ENCODE peak calls at places on chromosome 1, in eight cellular contexts. S, V, A, G, E, M, N and P are unnamed samples.

GRCh38 chr1:203158967-203159665 is 16.5 kb downstream of the MYBPH start:
- DNase-seq in S (no peak), M (no peak), V (no peak), A (no peak), N (no peak), G (no peak), E (no peak), P (no peak)

GRCh38 chr1:22618056-22618455 is 18.4 kb upstream of the C1QA start:
- DNase-seq in N (no peak), A (no peak), M (no peak), E (no peak), S (no peak), V (no peak), G (no peak), P (no peak)

GRCh38 chr1:203765029-203765837 is at the start of gene LAX1:
- DNase-seq in A (no peak), G (no peak), E (no peak), N (no peak), V (no peak), S (no peak), M (no peak), P (no peak)

GRCh38 chr1:56584910-56585528 is 5.7 kb upstream of the PLPP3 start:
- DNase-seq in V (peak), S (no peak), N (no peak), E (no peak), A (no peak), M (no peak), G (peak), P (no peak)

GRCh38 chr1:113881661-113882060 is 5.7 kb downstream of the BCL2L15 start:
- DNase-seq in V (no peak), S (no peak), N (no peak), G (no peak), A (no peak), E (no peak), M (no peak), P (no peak)

GRCh38 chr1:154999651-155000474 is 2.7 kb upstream of the ZBTB7B start:
- DNase-seq in V (no peak), N (no peak), M (no peak), G (no peak), E (no peak), S (peak), A (no peak), P (no peak)

GRCh38 chr1:156146006-156146748 is 7.2 kb upstream of the SEMA4A start:
- DNase-seq in N (no peak), M (no peak), E (peak), S (peak), V (peak), G (peak), A (peak), P (peak)

GRCh38 chr1:218171302-218171893 is 113.7 kb upstream of the RRP15 start:
- DNase-seq in N (no peak), G (no peak), M (no peak), S (no peak), V (peak), A (no peak), E (no peak), P (no peak)

GRCh38 chr1:46467183-46467504 is 22.5 kb upstream of the DMBX1 start:
- DNase-seq in S (no peak), V (no peak), M (no peak), G (no peak), N (no peak), E (no peak), A (no peak), P (no peak)

GRCh38 chr1:147840909-147841308 is 61.7 kb upstream of the GJA8 start:
- DNase-seq in V (peak), S (no peak), N (no peak), A (no peak), G (peak), E (no peak), M (no peak), P (no peak)

GRCh38 chr1:17866451-17867029 is 111.4 kb downstream of the ACTL8 start:
- DNase-seq in S (no peak), N (no peak), E (no peak), G (peak), M (no peak), A (no peak), V (peak), P (peak)

GRCh38 chr1:76095800-76096199 is 21.3 kb downstream of the ST6GALNAC3 start:
- DNase-seq in V (no peak), G (no peak), E (no peak), N (no peak), S (no peak), A (no peak), M (no peak), P (no peak)

GRCh38 chr1:106268070-106268469 is 788.4 kb upstream of the PRMT6 start:
- DNase-seq in N (no peak), G (peak), M (no peak), A (no peak), S (no peak), V (no peak), E (no peak), P (no peak)

GRCh38 chr1:205582471-205583291 is 49.1 kb downstream of the ELK4 start:
- DNase-seq in E (no peak), A (peak), V (no peak), N (no peak), M (no peak), G (peak), S (no peak), P (no peak)

GRCh38 chr1:46517010-46517600 is 27.5 kb downstream of the DMBX1 start:
- DNase-seq in A (no peak), E (no peak), G (no peak), S (peak), M (no peak), V (no peak), N (peak), P (no peak)

GRCh38 chr1:183952101-183952500 is 85.4 kb downstream of the COLGALT2 start:
- DNase-seq in S (no peak), G (no peak), M (no peak), E (no peak), A (no peak), N (no peak), V (peak), P (no peak)

DNA sequence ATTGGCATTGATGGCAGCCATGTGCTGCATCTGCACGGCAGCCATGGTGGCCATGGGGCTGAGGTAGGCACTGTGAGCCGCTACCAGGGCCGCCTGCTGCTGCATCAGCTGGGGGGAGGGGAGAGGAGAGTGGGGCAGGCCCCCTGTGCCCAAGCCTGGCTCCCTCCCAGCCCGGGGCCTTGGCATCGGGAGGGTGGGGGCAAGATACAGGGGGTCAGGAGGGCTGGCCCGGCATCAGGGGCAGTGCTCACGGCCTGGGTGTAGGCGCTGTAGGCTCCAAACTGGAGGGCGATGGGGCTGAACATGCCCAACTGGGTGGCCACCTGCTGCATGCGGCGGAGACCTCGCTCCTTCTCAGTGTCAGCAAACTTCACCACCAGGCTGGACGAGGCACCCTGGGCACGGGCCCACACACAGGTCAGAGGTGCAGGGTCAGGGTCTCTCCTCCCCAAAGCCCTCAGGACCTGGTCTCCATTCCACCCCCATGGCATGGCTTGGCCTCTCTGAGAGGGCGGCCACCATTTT is 9.0 kb downstream of the CELF3 start:
- DNase-seq in M (no peak), A (no peak), G (no peak), N (no peak), S (no peak), V (no peak), E (no peak), P (no peak)
- TF ChIP-seq POLR2A in M (no peak), A (no peak), G (no peak), N (no peak), S (no peak), V (no peak), E (no peak), P (no peak)

GRCh38 chr1:182141040-182141439 is 79.5 kb upstream of the ZNF648 start:
- DNase-seq in S (peak), A (no peak), G (no peak), E (no peak), N (no peak), M (no peak), V (no peak), P (no peak)
- TF ChIP-seq POLR2A in S (no peak), A (no peak), G (no peak), E (no peak), N (no peak), M (no peak), V (no peak), P (no peak)

DNA sequence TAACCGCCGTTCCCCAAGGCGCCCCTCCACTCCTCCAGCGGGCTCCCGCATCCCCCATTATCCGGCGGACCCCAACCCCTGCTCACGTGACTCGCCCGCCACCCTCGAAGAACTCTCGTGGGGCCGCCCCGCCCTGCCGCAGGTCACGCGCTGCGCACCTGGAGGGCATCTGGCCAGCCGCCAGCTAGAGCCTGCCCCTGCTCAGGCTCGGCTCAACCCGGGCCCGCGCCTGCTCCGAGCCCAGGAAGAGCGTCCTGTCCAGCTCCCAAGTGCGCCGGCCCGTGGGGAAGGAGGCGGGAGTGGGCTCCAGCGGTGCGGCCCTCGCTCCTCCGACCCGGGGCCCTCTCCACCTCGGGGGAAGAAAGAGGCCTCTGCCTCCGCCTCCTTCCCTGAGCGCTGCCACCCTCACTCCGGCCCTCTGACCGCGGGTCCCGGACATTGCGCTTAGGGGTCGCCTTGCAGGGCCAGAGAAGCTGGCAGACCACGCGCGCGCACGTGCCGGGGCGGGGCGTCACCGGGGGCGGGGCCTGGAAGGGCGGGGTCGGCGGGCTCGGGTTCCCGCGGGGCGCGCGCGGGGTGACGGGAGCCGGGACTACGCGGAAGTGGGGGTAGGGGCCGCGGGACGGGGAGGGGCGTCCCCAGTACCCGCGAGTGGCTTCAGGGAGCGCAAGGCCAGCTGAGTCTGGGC is 28.4 kb downstream of the HMGN2 start:
- DNase-seq in E (peak), N (peak), V (peak), G (peak), A (peak), S (peak), M (peak), P (peak)
- TF ChIP-seq POLR2A in E (no peak), N (no peak), V (no peak), G (no peak), A (peak), S (no peak), M (peak), P (peak)

DNA sequence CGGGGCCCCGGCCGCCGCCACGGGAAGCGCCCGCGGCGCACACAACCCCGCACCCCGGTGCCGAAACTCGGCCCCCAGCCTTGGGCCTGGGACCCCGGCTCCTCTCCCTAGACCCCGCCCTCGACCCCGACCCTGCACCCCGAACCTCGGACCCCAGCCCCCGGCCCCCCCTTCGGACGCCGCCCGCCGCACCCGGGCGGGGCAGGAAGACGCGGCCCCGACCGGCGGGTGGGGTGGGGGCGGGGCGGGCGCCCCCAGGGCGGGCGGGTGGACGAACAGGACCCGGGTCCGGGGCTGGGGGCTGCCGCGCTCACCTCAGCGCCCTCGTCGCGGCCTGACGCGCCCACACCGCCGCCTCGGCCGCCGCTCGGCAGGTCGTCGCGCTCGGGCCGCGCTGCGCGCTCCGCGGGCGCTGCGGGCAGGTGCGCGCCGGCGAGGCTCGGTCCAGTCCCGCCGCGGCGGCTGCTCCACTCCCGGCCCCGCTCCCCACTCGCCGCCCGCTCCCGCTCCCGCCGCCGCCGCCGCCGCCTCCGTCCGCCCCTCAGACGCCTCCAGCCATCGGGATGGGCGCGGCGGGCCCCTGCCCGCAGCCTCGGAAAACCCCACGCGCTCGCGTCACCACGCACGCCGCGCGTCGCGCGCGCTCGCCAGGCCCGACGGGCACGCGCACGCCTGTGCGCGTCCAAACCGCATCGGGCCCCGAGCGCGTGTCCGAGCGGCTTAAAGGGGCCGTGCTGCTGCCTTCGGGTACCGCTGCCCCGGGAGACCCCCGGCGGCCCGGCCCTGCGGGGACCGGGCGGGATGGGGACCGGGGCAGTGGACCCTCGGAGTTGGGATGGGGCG is at the start of gene GNB1:
- DNase-seq in A (peak), N (peak), G (peak), E (peak), S (peak), M (peak), V (peak), P (peak)
- TF ChIP-seq POLR2A in A (peak), N (no peak), G (peak), E (no peak), S (no peak), M (peak), V (peak), P (peak)

GRCh38 chr1:168380945-168381344 is 100.3 kb downstream of the TBX19 start:
- DNase-seq in N (no peak), E (no peak), S (no peak), V (no peak), A (no peak), G (no peak), M (no peak), P (no peak)
- TF ChIP-seq POLR2A in N (no peak), E (no peak), S (no peak), V (no peak), A (no peak), G (no peak), M (no peak), P (no peak)

DNA sequence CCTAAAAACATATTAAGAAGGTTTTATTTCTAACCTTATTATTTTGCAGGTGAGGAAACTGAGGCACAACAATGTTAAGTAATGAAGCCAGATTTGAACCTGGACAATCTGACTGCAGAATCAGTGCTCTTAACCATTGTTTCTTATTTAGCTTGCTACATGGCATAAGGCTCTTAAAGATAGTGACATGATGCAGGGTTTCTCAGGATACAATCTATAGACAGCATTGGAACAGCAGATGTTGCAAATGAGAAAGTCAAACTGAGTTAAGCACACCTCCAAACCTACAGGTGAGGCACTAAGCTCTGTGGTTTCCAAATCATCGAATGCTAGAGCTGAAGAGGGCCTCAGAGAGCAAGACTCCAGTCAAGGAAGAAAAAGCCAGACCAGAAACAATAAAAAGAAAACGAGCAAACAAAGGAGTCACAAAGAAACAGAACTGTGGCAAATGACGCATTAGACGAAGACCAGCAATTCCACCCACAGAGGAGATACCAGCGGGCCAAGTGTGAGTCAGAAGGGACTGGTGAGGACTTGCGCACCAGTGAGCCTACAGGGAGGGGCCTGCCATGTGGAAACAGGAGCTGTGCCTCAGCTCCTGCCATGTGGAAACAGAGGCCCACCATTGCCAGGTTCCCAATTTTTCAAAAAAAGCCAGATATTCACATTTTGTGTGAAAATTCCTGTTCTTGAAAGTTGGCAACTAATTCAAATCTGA is 14.4 kb downstream of the CD58 start:
- DNase-seq in S (peak), G (peak), M (no peak), A (no peak), E (peak), N (no peak), V (peak), P (peak)
- TF ChIP-seq POLR2A in S (no peak), G (no peak), M (no peak), A (no peak), E (no peak), N (no peak), V (no peak), P (no peak)

DNA sequence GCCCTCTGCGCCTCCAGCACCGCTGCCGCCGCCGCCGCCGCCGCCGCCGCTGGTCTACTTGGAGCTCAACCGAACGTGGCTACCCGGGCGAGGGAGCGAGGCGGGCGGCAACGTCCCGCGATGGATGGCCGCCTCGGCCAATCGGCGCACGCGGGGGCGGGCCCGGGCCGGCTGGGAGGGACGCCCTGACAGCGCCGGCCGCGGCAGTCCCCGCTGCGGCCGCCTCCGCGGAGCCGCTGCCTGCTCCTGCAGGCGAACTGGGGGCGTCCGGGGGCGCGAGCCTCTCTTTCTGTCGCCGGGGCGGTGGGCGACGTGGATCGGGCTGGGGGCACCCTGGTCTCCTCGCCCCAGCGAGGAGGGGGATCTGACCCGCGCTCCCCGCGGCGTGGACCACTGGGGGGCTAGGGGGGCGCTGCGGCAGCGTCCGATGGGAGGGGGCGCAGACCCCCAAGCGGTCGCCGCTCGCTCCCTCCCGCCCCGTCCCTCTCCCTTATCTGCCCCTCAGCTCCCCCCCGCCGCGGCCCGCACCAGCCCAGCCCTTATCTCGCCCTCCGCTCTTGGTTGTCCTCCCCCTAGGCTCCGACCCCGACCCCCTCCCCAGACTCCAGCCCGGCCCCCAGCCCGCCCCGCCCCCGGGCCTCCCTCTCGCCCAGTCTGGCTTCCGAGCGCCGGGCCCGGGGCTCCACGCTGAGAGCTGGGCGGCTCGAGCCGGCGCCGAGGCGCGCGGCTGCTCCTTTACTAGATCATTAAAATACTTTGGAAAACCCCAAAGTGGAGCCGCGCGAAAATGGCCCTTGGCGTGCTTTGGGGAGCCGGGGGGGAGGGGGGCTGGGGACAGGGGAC is at the start of gene SSBP3:
- DNase-seq in E (peak), M (peak), N (no peak), V (peak), A (peak), G (peak), S (peak), P (peak)
- TF ChIP-seq POLR2A in E (peak), M (peak), N (no peak), V (peak), A (peak), G (peak), S (no peak), P (no peak)

GRCh38 chr1:207085887-207086286 is 2.8 kb upstream of the C4BPB start:
- DNase-seq in M (no peak), E (no peak), N (no peak), G (no peak), S (no peak), V (no peak), A (no peak), P (no peak)

GRCh38 chr1:207091185-207091906 is 2.7 kb downstream of the C4BPB start:
- DNase-seq in S (no peak), M (no peak), N (no peak), V (no peak), E (no peak), G (no peak), A (no peak), P (no peak)

GRCh38 chr1:207088161-207088560 is 499 bp upstream of the C4BPB start:
- DNase-seq in V (no peak), G (no peak), S (no peak), A (no peak), M (no peak), E (no peak), N (no peak), P (no peak)

GRCh38 chr1:207089627-207090265 is 1.1 kb downstream of the C4BPB start:
- DNase-seq in E (no peak), V (no peak), G (no peak), A (no peak), S (no peak), N (no peak), M (no peak), P (no peak)

GRCh38 chr1:207088731-207089626 is at the start of gene C4BPB:
- DNase-seq in G (peak), A (no peak), N (no peak), V (no peak), S (peak), M (no peak), E (no peak), P (no peak)
- TF ChIP-seq POLR2A in G (no peak), A (no peak), N (no peak), V (no peak), S (no peak), M (no peak), E (no peak), P (no peak)